ENCODE peak calls at places on chromosome 6, in four cellular contexts. S is mucosa of descending colon, F is cardiac fibroblast, I is ovary. Q is an unnamed sample.

GRCh38 chr6:74368746-74369145 is 672.7 kb downstream of the CD109 start:
- DNase-seq in S (no peak), F (no peak), I (no peak), Q (no peak)

GRCh38 chr6:6057442-6058053 is 50.8 kb upstream of the NRN1 start:
- DNase-seq in F (peak; percentile 30), S (peak; percentile 58), I (no peak), Q (peak; percentile 66)

GRCh38 chr6:119350202-119351004 is 842 bp upstream of the MAN1A1 start:
- DNase-seq in F (peak; percentile 84), I (no peak), S (peak; percentile 37), Q (peak; percentile 66)

GRCh38 chr6:89034586-89035251 is 45.8 kb upstream of the PNRC1 start:
- DNase-seq in S (peak; percentile 32), I (peak; percentile 27), F (peak; percentile 97), Q (peak; percentile 99)

GRCh38 chr6:106117579-106117978 is 31.4 kb downstream of the PRDM1 start:
- DNase-seq in S (no peak), I (no peak), F (no peak), Q (no peak)

GRCh38 chr6:85574932-85575598 is 18.6 kb downstream of the SNX14 start:
- DNase-seq in F (no peak), I (no peak), S (no peak), Q (peak; percentile 56)

GRCh38 chr6:33317418-33317667 is 201 bp downstream of the ZBTB22 start:
- DNase-seq in I (peak; percentile 86), F (no peak), S (peak; percentile 66), Q (no peak)

GRCh38 chr6:114158838-114159694 is 183.8 kb downstream of the HS3ST5 start:
- DNase-seq in I (no peak), F (no peak), S (no peak), Q (no peak)

GRCh38 chr6:99334526-99335127 is 14.8 kb downstream of the FAXC start:
- DNase-seq in I (no peak), F (peak; percentile 63), S (peak; percentile 52), Q (peak; percentile 72)

GRCh38 chr6:111469543-111469942 is 13.5 kb downstream of the REV3L start:
- DNase-seq in F (no peak), S (no peak), I (no peak), Q (no peak)

GRCh38 chr6:107657755-107658461 is 166.2 kb downstream of the SCML4 start:
- DNase-seq in I (no peak), S (peak; percentile 46), F (peak; percentile 60), Q (no peak)

GRCh38 chr6:139135578-139136545 is 982 bp downstream of the HECA start:
- DNase-seq in F (no peak), I (peak; percentile 78), S (peak; percentile 77), Q (no peak)

GRCh38 chr6:52726741-52727535 is 36.3 kb downstream of the GSTA2 start:
- DNase-seq in I (no peak), F (no peak), S (no peak), Q (no peak)

GRCh38 chr6:47476794-47477496 is 644 bp upstream of the CD2AP start:
- DNase-seq in S (no peak), I (no peak), F (no peak), Q (peak; percentile 11)

GRCh38 chr6:27148404-27148795 is 99.1 kb upstream of the PRSS16 start:
- DNase-seq in F (no peak), I (no peak), S (no peak), Q (peak; percentile 27)

GRCh38 chr6:118284736-118285360 is 263.2 kb upstream of the PLN start:
- DNase-seq in I (no peak), F (peak; percentile 51), S (no peak), Q (peak; percentile 30)
- TF ChIP-seq CTCF in I (no peak), F (peak; percentile 37), S (no peak), Q (peak; percentile 29)

DNA sequence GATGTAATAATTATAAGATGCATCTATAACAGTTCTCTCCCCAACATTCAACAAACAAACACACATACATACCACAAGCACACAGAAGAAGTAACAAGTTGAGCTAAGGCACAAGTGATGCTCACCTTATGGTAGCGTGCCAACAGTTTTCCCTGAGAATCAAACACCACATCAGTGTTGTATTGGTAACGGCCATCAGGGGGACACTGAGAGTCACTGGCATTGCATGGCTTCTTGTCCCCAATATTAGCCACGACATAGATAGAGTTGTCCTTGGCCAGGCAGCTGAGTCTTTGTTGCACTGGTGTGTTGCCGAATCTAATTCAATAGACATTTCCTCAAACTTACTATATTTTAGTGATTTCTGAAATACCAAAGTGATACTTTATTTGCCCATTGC is 14.8 kb upstream of the VNN1 start:
- DNase-seq in S (no peak), I (no peak), F (no peak), Q (no peak)
- TF ChIP-seq CTCF in S (no peak), I (no peak), F (no peak), Q (no peak)

GRCh38 chr6:21331221-21331620 is 262.3 kb upstream of the SOX4 start:
- DNase-seq in I (peak; percentile 33), F (peak; percentile 46), S (no peak), Q (no peak)

GRCh38 chr6:21337263-21337662 is 256.3 kb upstream of the SOX4 start:
- DNase-seq in F (no peak), I (no peak), S (no peak), Q (no peak)

GRCh38 chr6:21327326-21328140 is 266.0 kb upstream of the SOX4 start:
- DNase-seq in I (no peak), F (no peak), S (no peak), Q (no peak)

GRCh38 chr6:21333715-21334114 is 259.8 kb upstream of the SOX4 start:
- DNase-seq in F (no peak), I (no peak), S (no peak), Q (no peak)

DNA sequence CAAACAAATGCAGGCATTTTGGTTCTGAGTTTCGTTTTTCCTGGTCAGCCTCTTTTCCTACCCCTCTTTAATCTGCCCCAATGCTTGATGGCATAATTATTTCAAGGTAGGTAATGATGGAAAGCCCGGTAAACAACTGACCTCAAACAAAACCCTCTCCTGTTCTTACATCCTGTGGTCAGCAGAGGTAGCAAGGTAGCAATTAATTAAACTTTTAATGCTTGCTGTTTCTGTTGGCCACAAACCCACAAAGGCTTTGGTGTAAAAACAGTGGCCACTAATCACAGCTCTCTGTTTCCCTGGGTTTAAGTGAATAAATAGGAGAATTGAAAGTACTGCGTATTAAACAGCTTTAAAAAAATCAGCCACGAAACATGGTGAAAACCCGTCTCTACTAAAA is 261.5 kb upstream of the SOX4 start:
- DNase-seq in F (no peak), S (no peak), I (no peak), Q (no peak)
- TF ChIP-seq CTCF in F (no peak), S (no peak), I (no peak), Q (no peak)

GRCh38 chr6:164436976-164437375 is 872.4 kb downstream of the C6orf118 start:
- DNase-seq in S (no peak), I (no peak), F (no peak), Q (no peak)
- TF ChIP-seq CTCF in S (no peak), I (no peak), F (no peak), Q (no peak)

DNA sequence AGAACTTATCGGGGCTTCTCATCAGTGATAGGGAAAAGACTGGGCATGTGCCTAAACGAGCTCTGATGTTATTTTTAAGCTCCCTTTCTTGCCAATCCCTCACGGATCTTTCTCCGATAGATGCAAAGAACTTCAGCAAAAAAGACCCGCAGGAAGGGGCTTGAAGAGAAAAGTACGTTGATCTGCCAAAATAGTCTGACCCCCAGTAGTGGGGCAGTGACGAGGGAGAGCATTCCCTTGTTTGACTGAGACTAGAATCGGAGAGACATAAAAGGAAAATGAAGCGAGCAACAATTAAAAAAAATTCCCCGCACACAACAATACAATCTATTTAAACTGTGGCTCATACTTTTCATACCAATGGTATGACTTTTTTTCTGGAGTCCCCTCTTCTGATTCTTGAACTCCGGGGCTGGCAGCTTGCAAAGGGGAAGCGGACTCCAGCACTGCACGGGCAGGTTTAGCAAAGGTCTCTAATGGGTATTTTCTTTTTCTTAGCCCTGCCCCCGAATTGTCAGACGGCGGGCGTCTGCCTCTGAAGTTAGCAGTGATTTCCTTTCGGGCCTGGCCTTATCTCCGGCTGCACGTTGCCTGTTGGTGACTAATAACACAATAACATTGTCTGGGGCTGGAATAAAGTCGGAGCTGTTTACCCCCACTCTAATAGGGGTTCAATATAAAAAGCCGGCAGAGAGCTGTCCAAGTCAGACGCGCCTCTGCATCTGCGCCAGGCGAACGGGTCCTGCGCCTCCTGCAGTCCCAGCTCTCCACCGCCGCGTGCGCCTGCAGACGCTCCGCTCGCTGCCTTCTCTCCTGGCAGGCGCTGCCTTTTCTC is at the start of gene EDN1:
- DNase-seq in S (peak; percentile 84), F (peak; percentile 93), I (peak; percentile 58), Q (peak; percentile 86)
- TF ChIP-seq CTCF in S (peak; percentile 46), F (peak; percentile 59), I (peak; percentile 21), Q (peak; percentile 39)

DNA sequence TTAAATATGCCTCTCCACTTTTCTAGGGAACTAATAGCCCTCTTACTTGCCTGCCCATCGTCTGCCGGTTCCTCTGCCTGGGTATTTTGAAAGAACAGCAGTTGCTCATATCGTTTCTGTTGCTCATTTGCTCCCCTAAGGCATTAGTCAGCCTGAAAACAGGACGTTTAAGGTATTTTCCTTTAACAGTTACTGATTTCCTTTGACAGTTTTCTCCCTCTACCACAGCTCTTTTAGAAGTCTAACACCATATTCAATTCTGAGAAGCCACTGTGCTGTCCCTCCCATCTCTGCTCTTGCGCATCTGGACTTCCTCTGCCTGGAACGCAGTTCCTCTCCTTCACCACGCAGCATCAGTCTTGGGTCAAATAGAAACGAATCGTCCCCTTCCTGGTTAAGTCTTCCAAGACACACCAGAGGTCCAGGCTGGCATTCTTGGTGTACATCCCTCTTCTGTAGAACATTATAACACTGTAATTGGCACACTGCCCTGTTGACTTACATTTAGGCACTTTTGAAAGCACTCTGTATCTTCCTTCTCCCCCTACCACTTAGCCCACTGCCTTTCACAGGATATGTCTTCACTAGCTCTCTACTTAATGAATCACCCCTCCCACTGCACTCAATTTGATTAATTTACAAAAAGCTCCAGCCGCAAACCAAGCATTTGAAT is 141.0 kb upstream of the CARMIL1 start:
- DNase-seq in I (peak; percentile 52), F (peak; percentile 90), S (peak; percentile 65), Q (peak; percentile 84)
- TF ChIP-seq CTCF in I (peak; percentile 13), F (peak; percentile 42), S (no peak), Q (peak; percentile 17)

DNA sequence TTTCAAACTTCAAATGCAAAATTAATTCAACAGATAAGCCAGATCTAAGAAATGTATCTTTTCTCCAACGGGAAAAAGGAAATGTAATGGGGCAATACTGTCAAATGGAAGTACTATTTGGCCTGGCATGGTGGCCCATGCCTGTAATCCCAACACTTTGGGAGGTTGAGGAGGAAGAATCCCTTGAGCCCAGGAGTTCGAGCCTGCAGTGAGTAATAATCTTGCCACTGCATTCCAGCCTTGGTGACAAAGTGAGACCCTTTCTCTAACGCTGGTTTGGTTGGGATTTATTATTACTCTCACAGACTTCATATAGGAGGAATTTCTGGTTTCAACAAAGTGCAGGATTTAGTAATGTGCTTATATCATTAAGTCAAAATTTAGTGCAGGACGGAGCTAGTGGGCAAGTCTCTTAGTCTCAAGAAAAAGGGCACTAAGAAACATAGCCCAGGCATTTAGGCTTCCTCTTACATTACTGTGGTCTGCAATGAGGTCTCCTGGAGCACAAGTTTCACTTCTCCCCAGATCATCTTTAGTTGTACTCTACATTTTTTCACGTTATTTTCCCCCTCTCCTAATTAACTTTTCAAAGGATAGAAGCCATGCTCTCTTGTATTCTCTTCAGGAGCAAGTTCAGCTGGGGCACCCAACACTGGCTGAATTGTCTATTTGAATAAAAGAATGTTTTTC is 23.1 kb downstream of the TRIM27 start:
- DNase-seq in S (no peak), I (no peak), F (no peak), Q (no peak)
- TF ChIP-seq CTCF in S (no peak), I (no peak), F (no peak), Q (no peak)